ENCODE peak calls at places on chromosomes 2 and 18, in four cellular contexts. L, J, G and T are unnamed samples.

GRCh38 chr2:131488306-131489205 is 3.6 kb downstream of the MZT2A start:
- DNase-seq in J (no peak), L (no peak), G (no peak), T (no peak)

GRCh38 chr2:203708846-203709815 is 2.7 kb downstream of the CD28 start:
- DNase-seq in G (no peak), J (no peak), L (peak), T (no peak)

GRCh38 chr18:10727477-10727876 is 201.7 kb downstream of the NAPG start:
- DNase-seq in J (no peak), L (no peak), G (no peak), T (peak)

GRCh38 chr2:204892506-204893255 is 347.4 kb downstream of the PARD3B start:
- DNase-seq in J (peak), G (peak), L (no peak), T (peak)

GRCh38 chr18:79718878-79719477 is 39.4 kb downstream of the CTDP1 start:
- DNase-seq in L (no peak), G (no peak), J (no peak), T (no peak)

GRCh38 chr2:136242687-136243277 is 124.8 kb upstream of the CXCR4 start:
- DNase-seq in L (peak), J (peak), G (no peak), T (peak)

GRCh38 chr2:121334581-121335293 is 49.7 kb upstream of the TFCP2L1 start:
- DNase-seq in J (no peak), G (no peak), L (peak), T (no peak)

GRCh38 chr2:205712983-205713531 is 30.8 kb downstream of the NRP2 start:
- DNase-seq in G (no peak), L (no peak), J (no peak), T (no peak)

GRCh38 chr2:204407209-204408070 is 137.8 kb upstream of the PARD3B start:
- DNase-seq in G (no peak), L (peak), J (peak), T (no peak)

GRCh38 chr2:217973008-217973787 is 29.6 kb downstream of the TNS1 start:
- DNase-seq in G (no peak), L (no peak), J (no peak), T (no peak)

GRCh38 chr18:39191931-39192330 is 1626.3 kb upstream of the CELF4 start:
- DNase-seq in J (no peak), L (no peak), G (no peak), T (no peak)

GRCh38 chr2:198374375-198375072 is 570.1 kb downstream of the PLCL1 start:
- DNase-seq in J (peak), L (peak), G (peak), T (peak)

GRCh38 chr2:238098854-238099708 is 1.1 kb upstream of the ESPNL start:
- DNase-seq in L (peak), J (no peak), G (no peak), T (no peak)

GRCh38 chr2:237350070-237350469 is 63.9 kb downstream of the COL6A3 start:
- DNase-seq in J (no peak), G (no peak), L (no peak), T (no peak)

GRCh38 chr2:187775196-187775595 is 221.0 kb upstream of the TFPI start:
- DNase-seq in J (no peak), L (no peak), G (no peak), T (no peak)

GRCh38 chr2:238173692-238174091 is 14.9 kb downstream of the ERFE start:
- DNase-seq in G (no peak), J (no peak), L (no peak), T (no peak)

GRCh38 chr2:200596774-200597173 is 11.0 kb downstream of the AOX1 start:
- DNase-seq in L (peak), J (no peak), G (no peak), T (no peak)

GRCh38 chr18:48896875-48897511 is 53.8 kb downstream of the SMAD7 start:
- DNase-seq in J (peak), G (no peak), L (peak), T (peak)

GRCh38 chr18:25639601-25640000 is 287.6 kb upstream of the ZNF521 start:
- DNase-seq in J (no peak), G (no peak), L (no peak), T (no peak)

GRCh38 chr2:72182547-72183460 is 35.1 kb upstream of the CYP26B1 start:
- DNase-seq in J (no peak), L (peak), G (no peak), T (peak)

GRCh38 chr2:98560256-98560771 is 48.0 kb downstream of the COA5 start:
- DNase-seq in G (peak), L (no peak), J (peak), T (peak)

GRCh38 chr2:128273469-128274081 is 45.1 kb downstream of the HS6ST1 start:
- DNase-seq in J (no peak), G (no peak), L (no peak), T (no peak)

GRCh38 chr2:221203846-221204245 is 368.3 kb downstream of the EPHA4 start:
- DNase-seq in G (no peak), J (no peak), L (no peak), T (no peak)

GRCh38 chr2:228878138-228878537 is 392.9 kb downstream of the PID1 start:
- DNase-seq in J (no peak), G (no peak), L (no peak), T (no peak)

GRCh38 chr18:36187138-36187825 is at the start of gene MOCOS:
- DNase-seq in L (peak), G (peak), J (peak), T (peak)

GRCh38 chr2:47344890-47345583 is 57.9 kb upstream of the MSH2 start:
- DNase-seq in L (peak), J (peak), G (peak), T (peak)

GRCh38 chr2:112483047-112483473 is 1.1 kb downstream of the TTL start:
- DNase-seq in J (peak), L (peak), G (peak), T (peak)

GRCh38 chr18:48374423-48375149 is 34.6 kb downstream of the ZBTB7C start:
- DNase-seq in J (peak), L (no peak), G (no peak), T (no peak)

GRCh38 chr18:46174317-46175039 is 70.3 kb downstream of the HAUS1 start:
- DNase-seq in L (peak), G (peak), J (peak), T (peak)

GRCh38 chr2:203683932-203684556 is 22.4 kb upstream of the CD28 start:
- DNase-seq in J (peak), G (peak), L (peak), T (peak)

GRCh38 chr2:26678026-26678425 is 14.5 kb upstream of the KCNK3 start:
- DNase-seq in G (no peak), J (no peak), L (no peak), T (no peak)

GRCh38 chr2:12219761-12220160 is 473.3 kb downstream of the LPIN1 start:
- DNase-seq in G (no peak), J (no peak), L (no peak), T (no peak)

GRCh38 chr2:62221141-62221540 is 25.2 kb downstream of the B3GNT2 start:
- DNase-seq in G (peak), J (peak), L (peak), T (no peak)

GRCh38 chr2:20224191-20224715 is 677 bp downstream of the SDC1 start:
- DNase-seq in G (no peak), L (no peak), J (no peak), T (no peak)

GRCh38 chr2:20222769-20223344 is 2.1 kb downstream of the SDC1 start:
- DNase-seq in G (no peak), J (no peak), L (no peak), T (no peak)

GRCh38 chr2:20223345-20224190 is 1.4 kb downstream of the SDC1 start:
- DNase-seq in L (no peak), G (peak), J (peak), T (peak)

GRCh38 chr2:20221169-20221938 is 3.6 kb downstream of the SDC1 start:
- DNase-seq in G (peak), J (peak), L (no peak), T (no peak)

GRCh38 chr2:20221939-20222768 is 2.8 kb downstream of the SDC1 start:
- DNase-seq in L (no peak), J (no peak), G (no peak), T (no peak)
- H3K4me3 ChIP-seq in L (no peak), J (peak), G (no peak), T (no peak)

GRCh38 chr18:32303400-32303799 is 113.6 kb downstream of the MEP1B start:
- DNase-seq in J (no peak), L (no peak), G (no peak), T (no peak)

GRCh38 chr18:32310119-32310518 is 120.3 kb downstream of the MEP1B start:
- DNase-seq in G (peak), J (peak), L (no peak), T (no peak)

GRCh38 chr18:32302806-32303205 is 113.0 kb downstream of the MEP1B start:
- DNase-seq in J (no peak), L (no peak), G (no peak), T (no peak)

GRCh38 chr18:32308493-32309120 is 118.8 kb downstream of the MEP1B start:
- DNase-seq in L (no peak), J (peak), G (peak), T (peak)
- H3K4me3 ChIP-seq in L (no peak), J (no peak), G (no peak), T (no peak)

GRCh38 chr2:177147834-177148233 is 64.8 kb upstream of the HNRNPA3 start:
- DNase-seq in J (no peak), G (no peak), L (no peak), T (no peak)
- H3K4me3 ChIP-seq in J (peak), G (peak), L (no peak), T (no peak)

DNA sequence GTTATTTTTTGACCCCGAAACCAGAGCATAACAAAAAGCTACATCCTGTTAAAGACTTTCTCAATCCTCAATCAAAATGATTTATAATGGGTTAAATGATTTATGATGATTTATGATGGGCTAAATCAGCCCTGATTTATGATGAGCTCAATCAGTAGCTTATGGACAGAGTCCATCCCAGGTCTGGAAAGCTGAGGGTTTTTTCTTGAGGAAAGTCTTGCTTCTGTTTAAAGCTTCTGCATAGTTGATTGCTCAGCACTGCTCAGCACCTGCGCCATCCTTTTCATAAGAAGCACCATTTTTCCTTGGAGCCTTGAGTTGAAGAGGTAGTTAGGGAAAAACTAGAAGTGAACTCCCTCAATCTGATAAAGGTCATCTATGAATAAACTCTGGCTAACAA is 356.8 kb downstream of the CYRIA start:
- DNase-seq in J (no peak), G (no peak), L (peak), T (no peak)
- H3K4me3 ChIP-seq in J (no peak), G (no peak), L (no peak), T (no peak)